ENCODE peak calls at places on chromosomes 3 and 15, in six cellular contexts. One of them, this sample, is unnamed.

GRCh38 chr3:158097571-158098553 is 8.4 kb downstream of the SHOX2 start:
- DNase-seq in tibial artery: no peak
- DNase-seq in body of pancreas: peak; percentile 89
- DNase-seq in WERI-Rb-1: no peak
- DNase-seq in ovary: no peak
- DNase-seq in astrocyte: no peak
- DNase-seq in this sample: peak; percentile 69

GRCh38 chr15:74799843-74800558 is 12.6 kb upstream of the LMAN1L start:
- DNase-seq in ovary: no peak
- DNase-seq in astrocyte: no peak
- DNase-seq in tibial artery: peak; percentile 68
- DNase-seq in body of pancreas: peak; percentile 78
- DNase-seq in WERI-Rb-1: peak; percentile 76
- DNase-seq in this sample: peak; percentile 94

GRCh38 chr3:60046212-60046611 is 996.4 kb upstream of the CFAP20DC start:
- DNase-seq in ovary: no peak
- DNase-seq in body of pancreas: no peak
- DNase-seq in astrocyte: no peak
- DNase-seq in tibial artery: no peak
- DNase-seq in WERI-Rb-1: no peak
- DNase-seq in this sample: no peak

GRCh38 chr3:43423142-43423541 is 136.8 kb downstream of the SNRK start:
- DNase-seq in tibial artery: peak; percentile 71
- DNase-seq in ovary: peak; percentile 24
- DNase-seq in body of pancreas: peak; percentile 92
- DNase-seq in astrocyte: peak; percentile 64
- DNase-seq in WERI-Rb-1: no peak
- DNase-seq in this sample: no peak

GRCh38 chr3:114452176-114452744 is 158.4 kb downstream of the TIGIT start:
- DNase-seq in tibial artery: no peak
- DNase-seq in astrocyte: peak; percentile 34
- DNase-seq in WERI-Rb-1: no peak
- DNase-seq in body of pancreas: no peak
- DNase-seq in ovary: no peak
- DNase-seq in this sample: no peak

GRCh38 chr3:120823156-120823555 is 80.6 kb downstream of the GTF2E1 start:
- DNase-seq in ovary: no peak
- DNase-seq in tibial artery: no peak
- DNase-seq in WERI-Rb-1: no peak
- DNase-seq in body of pancreas: no peak
- DNase-seq in astrocyte: peak; percentile 12
- DNase-seq in this sample: peak; percentile 13

GRCh38 chr3:53921296-53921695 is 29.6 kb upstream of the SELENOK start:
- DNase-seq in ovary: no peak
- DNase-seq in tibial artery: no peak
- DNase-seq in body of pancreas: no peak
- DNase-seq in astrocyte: no peak
- DNase-seq in WERI-Rb-1: no peak
- DNase-seq in this sample: peak; percentile 18

GRCh38 chr15:36601497-36601932 is 22.1 kb downstream of the CDIN1 start:
- DNase-seq in ovary: no peak
- DNase-seq in astrocyte: peak; percentile 97
- DNase-seq in WERI-Rb-1: no peak
- DNase-seq in body of pancreas: no peak
- DNase-seq in tibial artery: peak; percentile 83
- DNase-seq in this sample: no peak

GRCh38 chr15:37581866-37582532 is 352.4 kb upstream of the TMCO5A start:
- DNase-seq in ovary: no peak
- DNase-seq in tibial artery: no peak
- DNase-seq in body of pancreas: no peak
- DNase-seq in WERI-Rb-1: no peak
- DNase-seq in astrocyte: no peak
- DNase-seq in this sample: no peak

GRCh38 chr3:195001961-195002861 is 268.7 kb downstream of the XXYLT1 start:
- DNase-seq in astrocyte: no peak
- DNase-seq in body of pancreas: peak; percentile 64
- DNase-seq in tibial artery: no peak
- DNase-seq in ovary: no peak
- DNase-seq in WERI-Rb-1: peak; percentile 83
- DNase-seq in this sample: peak; percentile 65

GRCh38 chr3:135325096-135325495 is 530.0 kb downstream of the EPHB1 start:
- DNase-seq in tibial artery: no peak
- DNase-seq in body of pancreas: peak; percentile 50
- DNase-seq in astrocyte: no peak
- DNase-seq in WERI-Rb-1: no peak
- DNase-seq in ovary: no peak
- DNase-seq in this sample: peak; percentile 15

GRCh38 chr3:135326851-135327250 is 531.8 kb downstream of the EPHB1 start:
- DNase-seq in astrocyte: no peak
- DNase-seq in tibial artery: no peak
- DNase-seq in ovary: no peak
- DNase-seq in body of pancreas: no peak
- DNase-seq in WERI-Rb-1: no peak
- DNase-seq in this sample: no peak

GRCh38 chr3:135328036-135328435 is 533.0 kb downstream of the EPHB1 start:
- DNase-seq in body of pancreas: no peak
- DNase-seq in tibial artery: no peak
- DNase-seq in astrocyte: no peak
- DNase-seq in ovary: no peak
- DNase-seq in WERI-Rb-1: no peak
- DNase-seq in this sample: no peak

GRCh38 chr3:135324246-135324645 is 529.2 kb downstream of the EPHB1 start:
- DNase-seq in WERI-Rb-1: no peak
- DNase-seq in tibial artery: no peak
- DNase-seq in astrocyte: no peak
- DNase-seq in body of pancreas: no peak
- DNase-seq in ovary: no peak
- DNase-seq in this sample: no peak

GRCh38 chr3:135325726-135326245 is 530.7 kb downstream of the EPHB1 start:
- DNase-seq in ovary: no peak
- DNase-seq in astrocyte: no peak
- DNase-seq in WERI-Rb-1: peak; percentile 33
- DNase-seq in body of pancreas: no peak
- DNase-seq in tibial artery: no peak
- DNase-seq in this sample: no peak
- H3K36me3 ChIP-seq in ovary: no peaks in the 10 kb centered on the region
- H3K36me3 ChIP-seq in astrocyte: no peaks in the 10 kb centered on the region
- H3K36me3 ChIP-seq in WERI-Rb-1: no peaks in the 10 kb centered on the region
- H3K36me3 ChIP-seq in body of pancreas: no peaks in the 10 kb centered on the region
- H3K36me3 ChIP-seq in tibial artery: no peaks in the 10 kb centered on the region
- H3K36me3 ChIP-seq in this sample: no peaks in the 10 kb centered on the region

GRCh38 chr15:20644896-20645295 is 103.3 kb upstream of the GOLGA6L6 start:
- DNase-seq in ovary: no peak
- DNase-seq in tibial artery: no peak
- DNase-seq in astrocyte: no peak
- DNase-seq in body of pancreas: no peak
- DNase-seq in WERI-Rb-1: no peak
- DNase-seq in this sample: no peak

GRCh38 chr15:20646529-20647142 is 105.0 kb upstream of the GOLGA6L6 start:
- DNase-seq in body of pancreas: no peak
- DNase-seq in WERI-Rb-1: no peak
- DNase-seq in ovary: no peak
- DNase-seq in astrocyte: no peak
- DNase-seq in tibial artery: no peak
- DNase-seq in this sample: no peak

GRCh38 chr15:20643024-20643770 is 101.6 kb upstream of the GOLGA6L6 start:
- DNase-seq in body of pancreas: no peak
- DNase-seq in ovary: no peak
- DNase-seq in astrocyte: no peak
- DNase-seq in WERI-Rb-1: no peak
- DNase-seq in tibial artery: no peak
- DNase-seq in this sample: no peak

GRCh38 chr15:20644026-20644425 is 102.4 kb upstream of the GOLGA6L6 start:
- DNase-seq in body of pancreas: no peak
- DNase-seq in WERI-Rb-1: no peak
- DNase-seq in astrocyte: no peak
- DNase-seq in tibial artery: no peak
- DNase-seq in ovary: no peak
- DNase-seq in this sample: no peak

DNA sequence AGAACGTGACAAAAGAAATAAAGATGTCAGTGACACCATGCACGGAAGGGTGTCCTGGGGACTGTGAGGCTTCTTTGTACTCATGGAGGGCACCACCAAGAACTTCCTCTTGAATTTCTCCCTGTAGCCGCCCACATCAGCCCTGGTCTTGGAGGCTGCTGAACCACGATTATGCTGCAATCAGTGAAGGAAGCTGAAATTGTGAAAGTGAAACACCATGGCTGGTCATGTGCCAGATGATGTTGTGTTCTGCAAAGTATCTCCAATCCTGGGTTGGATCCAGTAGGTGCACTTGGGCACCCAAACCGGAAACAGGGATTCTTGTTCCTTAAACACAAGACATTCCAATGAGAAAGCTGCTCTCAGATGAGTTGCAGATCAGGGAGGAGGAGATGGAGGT is 104.4 kb upstream of the GOLGA6L6 start:
- DNase-seq in WERI-Rb-1: no peak
- DNase-seq in astrocyte: no peak
- DNase-seq in tibial artery: peak; percentile 45
- DNase-seq in body of pancreas: no peak
- DNase-seq in ovary: no peak
- DNase-seq in this sample: no peak
- TF ChIP-seq CTCF in WERI-Rb-1: no peak
- TF ChIP-seq CTCF in astrocyte: no peak
- TF ChIP-seq CTCF in tibial artery: no peak
- TF ChIP-seq CTCF in body of pancreas: no peak
- TF ChIP-seq CTCF in ovary: no peak
- TF ChIP-seq CTCF in this sample: no peak

DNA sequence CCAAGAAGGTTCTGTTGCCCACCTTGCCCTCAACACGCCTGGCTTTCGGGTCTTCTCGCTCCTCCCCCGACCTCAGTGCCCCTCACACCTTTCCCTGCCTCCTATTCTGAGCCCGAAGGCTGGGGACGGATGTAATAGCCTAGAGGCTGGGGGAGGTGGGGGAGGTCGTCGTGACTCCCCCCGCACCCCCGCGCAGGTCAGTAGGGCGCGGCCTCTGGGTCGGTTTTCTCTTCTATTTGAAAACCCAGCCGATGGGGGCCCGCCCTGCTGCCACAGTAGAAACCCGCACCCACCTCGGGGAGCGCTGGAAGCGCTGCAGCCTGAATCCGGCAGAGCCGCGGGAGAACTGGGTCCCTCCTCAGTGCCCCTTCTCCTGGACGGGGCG is 1.0 kb upstream of the RBPMS2 start:
- DNase-seq in WERI-Rb-1: no peak
- DNase-seq in astrocyte: no peak
- DNase-seq in body of pancreas: no peak
- DNase-seq in ovary: peak; percentile 28
- DNase-seq in tibial artery: no peak
- DNase-seq in this sample: no peak
- H3K4me3 ChIP-seq in WERI-Rb-1: peak overlapping the region; percentile 47
- H3K4me3 ChIP-seq in astrocyte: peak overlapping the region; percentile 28
- H3K4me3 ChIP-seq in body of pancreas: no peak overlapping the region
- H3K4me3 ChIP-seq in ovary: peak overlapping the region; percentile 63
- H3K4me3 ChIP-seq in tibial artery: peak overlapping the region; percentile 75
- H3K4me3 ChIP-seq in this sample: no peak overlapping the region

GRCh38 chr3:139447486-139447885 is 28.8 kb downstream of the RBP2 start:
- DNase-seq in WERI-Rb-1: no peak
- DNase-seq in tibial artery: no peak
- DNase-seq in ovary: no peak
- DNase-seq in body of pancreas: no peak
- DNase-seq in astrocyte: no peak
- DNase-seq in this sample: no peak

GRCh38 chr3:139439278-139439677 is 37.0 kb downstream of the RBP2 start:
- DNase-seq in astrocyte: no peak
- DNase-seq in ovary: no peak
- DNase-seq in WERI-Rb-1: no peak
- DNase-seq in body of pancreas: no peak
- DNase-seq in tibial artery: no peak
- DNase-seq in this sample: no peak

GRCh38 chr3:139448104-139448503 is 28.2 kb downstream of the RBP2 start:
- DNase-seq in body of pancreas: no peak
- DNase-seq in tibial artery: no peak
- DNase-seq in astrocyte: no peak
- DNase-seq in WERI-Rb-1: no peak
- DNase-seq in ovary: no peak
- DNase-seq in this sample: no peak

GRCh38 chr3:139441656-139442055 is 34.7 kb downstream of the RBP2 start:
- DNase-seq in tibial artery: no peak
- DNase-seq in astrocyte: no peak
- DNase-seq in body of pancreas: no peak
- DNase-seq in WERI-Rb-1: no peak
- DNase-seq in ovary: no peak
- DNase-seq in this sample: no peak

GRCh38 chr3:139444446-139444845 is 31.9 kb downstream of the RBP2 start:
- DNase-seq in body of pancreas: no peak
- DNase-seq in ovary: no peak
- DNase-seq in tibial artery: no peak
- DNase-seq in WERI-Rb-1: no peak
- DNase-seq in astrocyte: no peak
- DNase-seq in this sample: no peak
- H3K36me3 ChIP-seq in body of pancreas: no peaks in the 10 kb centered on the region
- H3K36me3 ChIP-seq in ovary: no peaks in the 10 kb centered on the region
- H3K36me3 ChIP-seq in tibial artery: no peaks in the 10 kb centered on the region
- H3K36me3 ChIP-seq in WERI-Rb-1: no peaks in the 10 kb centered on the region
- H3K36me3 ChIP-seq in astrocyte: no peaks in the 10 kb centered on the region
- H3K36me3 ChIP-seq in this sample: no peaks in the 10 kb centered on the region

GRCh38 chr15:91068436-91068835 is 31.6 kb upstream of the SV2B start:
- DNase-seq in WERI-Rb-1: no peak
- DNase-seq in ovary: no peak
- DNase-seq in body of pancreas: no peak
- DNase-seq in astrocyte: no peak
- DNase-seq in tibial artery: no peak
- DNase-seq in this sample: peak; percentile 76

GRCh38 chr15:91067026-91067425 is 33.0 kb upstream of the SV2B start:
- DNase-seq in body of pancreas: no peak
- DNase-seq in ovary: no peak
- DNase-seq in astrocyte: no peak
- DNase-seq in WERI-Rb-1: no peak
- DNase-seq in tibial artery: no peak
- DNase-seq in this sample: peak; percentile 93

GRCh38 chr15:91072162-91072561 is 27.9 kb upstream of the SV2B start:
- DNase-seq in ovary: no peak
- DNase-seq in WERI-Rb-1: no peak
- DNase-seq in astrocyte: no peak
- DNase-seq in body of pancreas: no peak
- DNase-seq in tibial artery: no peak
- DNase-seq in this sample: no peak

GRCh38 chr15:91070872-91071271 is 29.2 kb upstream of the SV2B start:
- DNase-seq in tibial artery: no peak
- DNase-seq in astrocyte: no peak
- DNase-seq in WERI-Rb-1: no peak
- DNase-seq in body of pancreas: no peak
- DNase-seq in ovary: no peak
- DNase-seq in this sample: no peak

GRCh38 chr15:91068966-91069365 is 31.1 kb upstream of the SV2B start:
- DNase-seq in WERI-Rb-1: no peak
- DNase-seq in astrocyte: no peak
- DNase-seq in body of pancreas: no peak
- DNase-seq in ovary: no peak
- DNase-seq in tibial artery: no peak
- DNase-seq in this sample: no peak
- TF ChIP-seq CTCF in WERI-Rb-1: peak; percentile 43
- TF ChIP-seq CTCF in astrocyte: no peak
- TF ChIP-seq CTCF in body of pancreas: no peak
- TF ChIP-seq CTCF in ovary: no peak
- TF ChIP-seq CTCF in tibial artery: no peak
- TF ChIP-seq CTCF in this sample: no peak